ENCODE peak calls at places on chromosomes 4 and X, in eight cellular contexts. One of them, this sample, is unnamed.

GRCh38 chr4:173057442-173057841 is 111.2 kb upstream of the GALNT7 start:
- DNase-seq in heart right ventricle: no peak
- DNase-seq in foreskin fibroblast: peak; percentile 43
- DNase-seq in neural progenitor cell: no peak
- DNase-seq in esophagus squamous epithelium: no peak
- DNase-seq in astrocyte: no peak
- DNase-seq in heart left ventricle: no peak
- DNase-seq in body of pancreas: no peak
- DNase-seq in this sample: no peak

GRCh38 chr4:182188622-182189021 is 54.6 kb upstream of the TENM3 start:
- DNase-seq in foreskin fibroblast: peak; percentile 87
- DNase-seq in astrocyte: peak; percentile 57
- DNase-seq in esophagus squamous epithelium: no peak
- DNase-seq in heart right ventricle: no peak
- DNase-seq in heart left ventricle: no peak
- DNase-seq in neural progenitor cell: no peak
- DNase-seq in body of pancreas: no peak
- DNase-seq in this sample: no peak

GRCh38 chrX:128781506-128781905 is 729.3 kb upstream of the ACTRT1 start:
- DNase-seq in astrocyte: no peak
- DNase-seq in esophagus squamous epithelium: no peak
- DNase-seq in body of pancreas: peak; percentile 13
- DNase-seq in heart right ventricle: no peak
- DNase-seq in heart left ventricle: no peak
- DNase-seq in foreskin fibroblast: no peak
- DNase-seq in neural progenitor cell: peak; percentile 57
- DNase-seq in this sample: no peak

GRCh38 chr4:2364654-2365053 is 53.8 kb downstream of the ZFYVE28 start:
- DNase-seq in astrocyte: peak; percentile 44
- DNase-seq in neural progenitor cell: no peak
- DNase-seq in foreskin fibroblast: peak; percentile 88
- DNase-seq in heart right ventricle: peak; percentile 43
- DNase-seq in heart left ventricle: peak; percentile 57
- DNase-seq in body of pancreas: no peak
- DNase-seq in esophagus squamous epithelium: no peak
- DNase-seq in this sample: peak; percentile 80

GRCh38 chr4:174523003-174523693 is 860 bp upstream of the HPGD start:
- DNase-seq in astrocyte: no peak
- DNase-seq in body of pancreas: no peak
- DNase-seq in heart left ventricle: no peak
- DNase-seq in heart right ventricle: no peak
- DNase-seq in esophagus squamous epithelium: no peak
- DNase-seq in foreskin fibroblast: peak; percentile 14
- DNase-seq in neural progenitor cell: peak; percentile 11
- DNase-seq in this sample: no peak

GRCh38 chr4:148651991-148652390 is 209.8 kb upstream of the NR3C2 start:
- DNase-seq in heart right ventricle: no peak
- DNase-seq in heart left ventricle: no peak
- DNase-seq in body of pancreas: no peak
- DNase-seq in astrocyte: no peak
- DNase-seq in esophagus squamous epithelium: no peak
- DNase-seq in foreskin fibroblast: no peak
- DNase-seq in neural progenitor cell: peak; percentile 3
- DNase-seq in this sample: no peak

GRCh38 chr4:162274354-162274753 is 110.6 kb upstream of the FSTL5 start:
- DNase-seq in astrocyte: no peak
- DNase-seq in heart left ventricle: peak; percentile 33
- DNase-seq in neural progenitor cell: no peak
- DNase-seq in body of pancreas: no peak
- DNase-seq in heart right ventricle: no peak
- DNase-seq in foreskin fibroblast: no peak
- DNase-seq in esophagus squamous epithelium: no peak
- DNase-seq in this sample: no peak

GRCh38 chr4:80831383-80832361 is 198.8 kb upstream of the BMP3 start:
- DNase-seq in heart right ventricle: no peak
- DNase-seq in neural progenitor cell: no peak
- DNase-seq in foreskin fibroblast: peak; percentile 43
- DNase-seq in astrocyte: peak; percentile 2
- DNase-seq in heart left ventricle: no peak
- DNase-seq in esophagus squamous epithelium: no peak
- DNase-seq in body of pancreas: no peak
- DNase-seq in this sample: no peak

GRCh38 chr4:2786152-2786671 is 6.7 kb upstream of the SH3BP2 start:
- DNase-seq in foreskin fibroblast: no peak
- DNase-seq in neural progenitor cell: no peak
- DNase-seq in astrocyte: no peak
- DNase-seq in body of pancreas: peak; percentile 9
- DNase-seq in esophagus squamous epithelium: no peak
- DNase-seq in heart left ventricle: no peak
- DNase-seq in heart right ventricle: no peak
- DNase-seq in this sample: no peak

GRCh38 chr4:155822572-155822971 is 43.5 kb downstream of the ASIC5 start:
- DNase-seq in heart left ventricle: no peak
- DNase-seq in neural progenitor cell: no peak
- DNase-seq in heart right ventricle: no peak
- DNase-seq in body of pancreas: no peak
- DNase-seq in foreskin fibroblast: peak; percentile 27
- DNase-seq in astrocyte: no peak
- DNase-seq in esophagus squamous epithelium: no peak
- DNase-seq in this sample: no peak

GRCh38 chr4:2183394-2183793 is 58.5 kb downstream of the HAUS3 start:
- DNase-seq in heart right ventricle: no peak
- DNase-seq in astrocyte: no peak
- DNase-seq in body of pancreas: no peak
- DNase-seq in esophagus squamous epithelium: no peak
- DNase-seq in heart left ventricle: no peak
- DNase-seq in foreskin fibroblast: no peak
- DNase-seq in neural progenitor cell: no peak
- DNase-seq in this sample: no peak

DNA sequence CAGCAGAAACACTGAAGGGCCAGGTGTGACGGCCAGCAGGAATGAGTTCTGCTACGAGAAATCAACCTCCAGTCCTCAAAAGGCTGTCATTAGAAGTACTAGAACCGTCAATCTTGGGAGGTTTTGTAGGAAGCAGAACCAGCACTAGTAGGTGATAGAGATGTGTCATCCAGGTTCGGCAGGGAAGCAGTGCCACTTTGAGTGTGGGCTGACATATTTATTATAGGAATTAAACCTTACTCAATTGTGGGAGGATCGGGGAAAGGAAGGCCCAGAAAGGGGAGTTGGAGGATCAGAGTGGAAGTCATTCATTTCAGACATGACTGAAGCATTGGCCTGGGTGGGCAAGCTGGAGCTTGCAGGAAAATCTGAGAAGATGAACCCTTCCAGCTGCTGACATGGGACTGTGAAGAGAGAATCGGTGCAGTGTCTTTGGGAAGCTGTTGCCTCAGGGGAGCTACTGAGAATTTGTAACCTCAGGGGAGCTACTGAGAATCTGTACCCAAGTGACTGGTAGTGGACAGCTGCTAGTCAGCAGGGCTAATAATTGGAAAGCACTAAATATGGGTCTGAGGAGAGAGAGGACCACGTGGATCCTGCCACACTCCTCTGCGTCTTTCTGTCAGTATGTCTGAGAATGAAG is 177.4 kb downstream of the SPRY1 start:
- DNase-seq in foreskin fibroblast: no peak
- DNase-seq in esophagus squamous epithelium: no peak
- DNase-seq in neural progenitor cell: no peak
- DNase-seq in heart right ventricle: no peak
- DNase-seq in heart left ventricle: no peak
- DNase-seq in astrocyte: no peak
- DNase-seq in body of pancreas: no peak
- DNase-seq in this sample: no peak
- TF ChIP-seq CTCF in foreskin fibroblast: no peak
- TF ChIP-seq CTCF in esophagus squamous epithelium: no peak
- TF ChIP-seq CTCF in neural progenitor cell: no peak
- TF ChIP-seq CTCF in heart right ventricle: no peak
- TF ChIP-seq CTCF in heart left ventricle: no peak
- TF ChIP-seq CTCF in astrocyte: no peak
- TF ChIP-seq CTCF in body of pancreas: no peak
- TF ChIP-seq CTCF in this sample: no peak

DNA sequence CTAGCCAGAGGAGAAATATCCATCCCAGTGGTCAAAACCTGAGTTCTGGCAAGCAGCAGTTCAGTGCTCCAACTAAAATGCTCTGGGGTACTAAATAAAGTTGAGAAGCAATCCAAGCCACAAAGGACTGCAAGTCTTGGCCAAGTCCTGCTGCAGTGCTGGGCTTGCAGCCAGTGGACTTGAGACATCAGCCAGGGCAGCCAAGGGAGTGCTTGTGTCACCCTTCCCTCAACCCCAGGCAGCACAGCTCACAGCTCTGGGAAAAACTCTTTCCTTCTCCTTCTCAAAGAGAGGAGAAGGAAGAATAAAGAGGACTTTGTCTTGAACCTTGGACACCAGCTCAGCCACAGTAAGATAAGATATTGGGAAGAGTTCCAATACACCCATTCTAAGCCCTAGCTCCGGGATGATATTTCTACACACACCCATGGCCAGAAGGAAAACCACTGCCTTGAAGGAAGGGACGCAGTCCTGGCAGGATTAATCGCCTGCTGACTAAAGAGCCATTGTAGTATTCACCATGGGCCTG is 99.8 kb downstream of the PTCHD1 start:
- DNase-seq in heart left ventricle: peak; percentile 84
- DNase-seq in body of pancreas: peak; percentile 62
- DNase-seq in foreskin fibroblast: peak; percentile 39
- DNase-seq in esophagus squamous epithelium: no peak
- DNase-seq in heart right ventricle: peak; percentile 72
- DNase-seq in neural progenitor cell: peak; percentile 26
- DNase-seq in astrocyte: peak; percentile 94
- DNase-seq in this sample: peak; percentile 69
- H3K4me3 ChIP-seq in heart left ventricle: no peak overlapping the region
- H3K4me3 ChIP-seq in body of pancreas: no peak overlapping the region
- H3K4me3 ChIP-seq in foreskin fibroblast: no peak overlapping the region
- H3K4me3 ChIP-seq in esophagus squamous epithelium: no peak overlapping the region
- H3K4me3 ChIP-seq in heart right ventricle: no peak overlapping the region
- H3K4me3 ChIP-seq in neural progenitor cell: no peak overlapping the region
- H3K4me3 ChIP-seq in astrocyte: no peak overlapping the region
- H3K4me3 ChIP-seq in this sample: no peak overlapping the region

GRCh38 chrX:146481735-146482134 is 327.8 kb upstream of the CXorf51B start:
- DNase-seq in heart left ventricle: no peak
- DNase-seq in heart right ventricle: no peak
- DNase-seq in neural progenitor cell: peak; percentile 3
- DNase-seq in body of pancreas: no peak
- DNase-seq in esophagus squamous epithelium: no peak
- DNase-seq in astrocyte: no peak
- DNase-seq in foreskin fibroblast: no peak
- DNase-seq in this sample: no peak
- TF ChIP-seq CTCF in heart left ventricle: no peak
- TF ChIP-seq CTCF in heart right ventricle: no peak
- TF ChIP-seq CTCF in neural progenitor cell: no peak
- TF ChIP-seq CTCF in body of pancreas: no peak
- TF ChIP-seq CTCF in esophagus squamous epithelium: no peak
- TF ChIP-seq CTCF in astrocyte: no peak
- TF ChIP-seq CTCF in foreskin fibroblast: no peak
- TF ChIP-seq CTCF in this sample: no peak

DNA sequence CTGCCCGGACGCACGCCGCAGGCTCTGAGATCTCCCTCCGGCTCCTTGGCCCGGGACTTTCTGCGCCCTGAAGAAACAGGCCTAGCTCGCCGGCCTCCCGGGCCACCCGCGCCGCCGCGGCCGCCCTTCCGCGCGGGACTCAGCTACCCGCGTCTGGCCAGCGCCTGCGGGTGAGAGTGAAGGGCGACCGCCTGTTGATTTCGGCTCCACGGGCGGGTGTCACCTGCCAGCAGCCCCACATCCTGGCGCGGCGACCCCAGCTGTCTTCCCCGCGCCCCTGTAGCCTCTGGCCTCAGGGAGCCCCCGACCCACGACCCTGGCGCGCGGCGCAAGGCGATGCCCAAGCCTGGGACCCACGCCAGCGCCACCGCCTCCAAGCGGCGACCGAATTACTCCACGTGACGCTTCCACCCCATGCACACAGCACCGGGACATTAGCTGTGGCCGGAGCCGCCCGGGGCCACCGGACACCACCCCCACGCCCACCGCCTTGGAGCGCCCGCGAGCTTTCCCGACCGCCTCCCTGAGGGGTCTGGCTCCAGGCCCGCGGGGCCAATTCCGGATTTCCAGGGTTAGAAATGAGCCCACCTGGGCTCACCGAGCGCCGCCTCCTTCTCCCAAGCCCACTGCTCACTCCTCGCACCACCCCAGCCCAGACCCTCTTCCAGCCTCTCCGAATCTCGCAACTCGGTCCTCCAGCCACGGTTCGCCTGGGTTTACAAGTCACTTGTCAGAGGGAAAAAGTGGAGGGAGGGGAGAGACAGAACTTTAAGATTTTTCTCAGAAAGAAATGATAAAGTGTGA is 10.2 kb downstream of the ARX start:
- DNase-seq in body of pancreas: no peak
- DNase-seq in heart left ventricle: peak; percentile 18
- DNase-seq in foreskin fibroblast: no peak
- DNase-seq in esophagus squamous epithelium: no peak
- DNase-seq in astrocyte: no peak
- DNase-seq in heart right ventricle: no peak
- DNase-seq in neural progenitor cell: peak; percentile 53
- DNase-seq in this sample: no peak
- H3K4me3 ChIP-seq in body of pancreas: no peak overlapping the region
- H3K4me3 ChIP-seq in heart left ventricle: no peak overlapping the region
- H3K4me3 ChIP-seq in foreskin fibroblast: peak overlapping the region; percentile 25
- H3K4me3 ChIP-seq in esophagus squamous epithelium: no peak overlapping the region
- H3K4me3 ChIP-seq in astrocyte: no peak overlapping the region
- H3K4me3 ChIP-seq in heart right ventricle: peak overlapping the region; percentile 18
- H3K4me3 ChIP-seq in neural progenitor cell: peak overlapping the region; percentile 57
- H3K4me3 ChIP-seq in this sample: no peak overlapping the region